ENCODE peak calls at places on chromosomes 11 and 22, in seven cellular contexts. F, O, G, Z, J, X and M are unnamed samples.

GRCh38 chr11:92152245-92152644 is 72.4 kb upstream of the FAT3 start:
- DNase-seq in X (no peak), F (no peak), O (no peak), G (no peak), Z (no peak), J (peak; percentile 45), M (no peak)

GRCh38 chr11:72808415-72808814 is 5.8 kb upstream of the ATG16L2 start:
- DNase-seq in G (no peak), Z (no peak), F (no peak), O (no peak), J (no peak), X (no peak), M (no peak)

GRCh38 chr11:11450744-11451362 is 97.8 kb upstream of the CSNK2A3 start:
- DNase-seq in G (no peak), Z (no peak), F (no peak), J (peak; percentile 51), O (no peak), X (no peak), M (no peak)

GRCh38 chr22:49934144-49934890 is 15.9 kb downstream of the CRELD2 start:
- DNase-seq in Z (no peak), X (no peak), J (peak; percentile 18), O (no peak), G (peak; percentile 69), F (peak; percentile 88), M (no peak)

GRCh38 chr11:75398906-75399305 is 412 bp upstream of the RPS3 start:
- DNase-seq in O (no peak), F (no peak), X (no peak), J (no peak), Z (no peak), G (no peak), M (no peak)

GRCh38 chr22:20569059-20570058 is 61.9 kb downstream of the MED15 start:
- DNase-seq in F (no peak), J (peak; percentile 90), G (peak; percentile 44), Z (no peak), O (peak; percentile 95), X (peak; percentile 93), M (peak; percentile 89)

GRCh38 chr11:88301478-88302140 is 35.9 kb downstream of the CTSC start:
- DNase-seq in O (no peak), X (peak; percentile 22), Z (no peak), J (no peak), G (no peak), F (no peak), M (no peak)

GRCh38 chr11:33779849-33780528 is 5.7 kb upstream of the FBXO3 start:
- DNase-seq in X (no peak), O (no peak), J (no peak), F (no peak), G (no peak), Z (no peak), M (no peak)

GRCh38 chr11:92227954-92228935 is 3.6 kb downstream of the FAT3 start:
- DNase-seq in X (no peak), J (no peak), Z (no peak), G (no peak), F (no peak), O (no peak), M (no peak)

GRCh38 chr11:34316347-34317037 is 41.3 kb downstream of the ABTB2 start:
- DNase-seq in J (no peak), Z (no peak), G (no peak), X (no peak), F (no peak), O (no peak), M (no peak)

GRCh38 chr11:32584921-32585320 is 1.3 kb downstream of the EIF3M start:
- DNase-seq in F (no peak), G (no peak), J (peak; percentile 7), O (no peak), X (no peak), Z (peak; percentile 17), M (no peak)

GRCh38 chr11:111299111-111300026 is 1.0 kb downstream of the POU2AF3 start:
- DNase-seq in X (no peak), O (peak; percentile 81), F (peak; percentile 69), J (peak; percentile 43), G (peak; percentile 28), Z (peak; percentile 52), M (no peak)

GRCh38 chr22:22888509-22889353 is 1.1 kb downstream of the IGLL5 start:
- DNase-seq in J (no peak), F (no peak), G (no peak), X (no peak), Z (no peak), O (peak; percentile 52), M (peak; percentile 58)

GRCh38 chr22:32854351-32854804 is 52.9 kb downstream of the TIMP3 start:
- DNase-seq in Z (no peak), F (no peak), J (no peak), O (no peak), G (no peak), X (no peak), M (no peak)

GRCh38 chr11:64870176-64870892 is 8.1 kb downstream of the EHD1 start:
- DNase-seq in O (peak; percentile 87), Z (no peak), G (no peak), F (no peak), X (no peak), J (peak; percentile 48), M (peak; percentile 92)

GRCh38 chr22:19548964-19549363 is 24.8 kb upstream of the CLDN5 start:
- DNase-seq in O (no peak), G (no peak), Z (no peak), F (no peak), X (no peak), J (no peak), M (no peak)

GRCh38 chr11:33885338-33886005 is 6.4 kb downstream of the LMO2 start:
- DNase-seq in J (no peak), G (no peak), O (no peak), Z (no peak), F (no peak), X (no peak), M (no peak)

GRCh38 chr22:30116362-30117117 is 36.3 kb downstream of the HORMAD2 start:
- DNase-seq in X (no peak), O (no peak), J (peak; percentile 57), F (no peak), Z (no peak), G (no peak), M (no peak)

GRCh38 chr11:95108159-95108611 is 18.5 kb downstream of the ENDOD1 start:
- DNase-seq in J (peak; percentile 90), G (peak; percentile 66), F (no peak), X (no peak), Z (no peak), O (no peak), M (no peak)

DNA sequence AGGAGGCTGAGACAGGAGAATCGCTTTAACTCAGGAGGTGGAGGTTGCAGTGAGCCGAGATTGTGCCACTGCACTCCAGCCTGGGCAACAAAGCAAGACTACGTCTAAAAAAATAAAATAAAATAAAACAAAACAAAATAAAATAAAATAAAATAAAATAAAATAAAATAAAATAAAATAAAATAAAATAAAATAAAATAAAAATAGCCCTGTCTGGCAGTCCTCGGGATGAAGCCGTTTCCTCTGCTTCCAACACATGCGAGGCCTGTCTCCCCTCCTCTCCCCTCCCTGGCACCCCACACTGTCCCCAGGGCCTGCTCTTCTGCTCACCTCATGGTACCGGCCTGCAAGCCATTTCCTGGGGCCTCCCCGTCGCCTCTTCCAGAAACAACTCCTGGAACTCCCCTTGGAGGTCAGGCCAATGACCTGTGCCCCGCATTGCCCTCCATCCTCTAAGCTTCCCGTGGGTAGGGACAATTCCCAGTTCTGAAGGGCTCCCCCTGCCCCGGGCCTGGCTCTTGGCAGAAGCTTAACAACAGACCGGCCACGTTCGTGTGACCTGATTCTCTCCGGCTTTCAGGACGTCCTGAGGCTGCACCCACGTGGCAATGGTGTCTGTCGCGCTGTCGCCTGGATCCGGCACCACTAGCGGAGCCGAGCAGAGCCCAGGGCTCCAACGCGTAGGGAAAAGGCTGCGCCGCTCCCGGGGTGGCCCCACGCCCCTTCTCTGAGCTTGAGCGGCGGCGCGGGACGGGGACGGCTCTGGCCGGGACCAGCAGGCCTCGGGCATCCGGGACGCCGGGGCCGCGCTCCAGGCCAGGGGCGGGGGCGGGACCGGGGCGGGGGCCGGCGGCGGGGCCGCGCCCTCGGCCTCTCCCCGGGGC is 456 bp upstream of the PARVB start:
- DNase-seq in Z (no peak), O (peak; percentile 71), F (peak; percentile 23), G (no peak), J (peak; percentile 37), X (peak; percentile 10), M (no peak)
- H3K27ac ChIP-seq in Z (no peak overlapping the region), O (peak overlapping the region; percentile 37), F (peak overlapping the region; percentile 12), G (peak overlapping the region; percentile 93), J (peak overlapping the region; percentile 56), X (peak overlapping the region; percentile 31), M (peak overlapping the region; percentile 92)

GRCh38 chr11:67409781-67410368 is 5.6 kb upstream of the CARNS1 start:
- DNase-seq in F (peak; percentile 61), X (no peak), O (no peak), Z (no peak), J (peak; percentile 53), G (no peak), M (no peak)
- H3K4me3 ChIP-seq in F (no peak overlapping the region), X (peak overlapping the region; percentile 77), O (no peak overlapping the region), Z (no peak overlapping the region), J (no peak overlapping the region), G (no peak overlapping the region), M (no peak overlapping the region)

DNA sequence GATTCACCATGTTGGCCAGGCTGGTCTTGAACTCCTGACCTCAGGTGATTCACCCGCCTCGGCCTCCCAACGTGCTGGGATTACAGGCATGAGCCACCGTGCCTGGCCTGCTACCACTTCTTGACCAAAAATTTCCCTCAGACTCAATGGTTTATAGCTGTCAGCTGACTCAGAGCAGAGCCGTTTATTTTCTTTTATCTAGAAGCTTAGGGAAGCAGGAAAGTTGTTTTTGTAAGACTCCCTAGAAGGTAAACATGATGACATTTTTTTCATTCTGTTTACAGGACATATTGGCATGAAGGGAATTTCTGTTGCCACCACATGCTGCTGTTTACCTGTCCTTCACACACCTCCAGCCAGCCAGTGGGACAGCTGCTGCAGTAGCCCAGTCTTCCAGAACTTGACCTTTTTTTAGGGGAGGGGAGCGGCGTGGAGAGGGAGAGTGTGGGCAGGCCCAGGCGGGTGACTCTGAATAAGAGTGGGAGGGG is 56.1 kb upstream of the PTPRJ start:
- DNase-seq in F (peak; percentile 96), G (no peak), J (peak; percentile 77), O (no peak), Z (no peak), X (no peak), M (no peak)
- H3K27ac ChIP-seq in F (peak overlapping the region; percentile 91), G (peak overlapping the region; percentile 21), J (peak overlapping the region; percentile 51), O (peak overlapping the region; percentile 19), Z (no peak overlapping the region), X (no peak overlapping the region), M (no peak overlapping the region)

DNA sequence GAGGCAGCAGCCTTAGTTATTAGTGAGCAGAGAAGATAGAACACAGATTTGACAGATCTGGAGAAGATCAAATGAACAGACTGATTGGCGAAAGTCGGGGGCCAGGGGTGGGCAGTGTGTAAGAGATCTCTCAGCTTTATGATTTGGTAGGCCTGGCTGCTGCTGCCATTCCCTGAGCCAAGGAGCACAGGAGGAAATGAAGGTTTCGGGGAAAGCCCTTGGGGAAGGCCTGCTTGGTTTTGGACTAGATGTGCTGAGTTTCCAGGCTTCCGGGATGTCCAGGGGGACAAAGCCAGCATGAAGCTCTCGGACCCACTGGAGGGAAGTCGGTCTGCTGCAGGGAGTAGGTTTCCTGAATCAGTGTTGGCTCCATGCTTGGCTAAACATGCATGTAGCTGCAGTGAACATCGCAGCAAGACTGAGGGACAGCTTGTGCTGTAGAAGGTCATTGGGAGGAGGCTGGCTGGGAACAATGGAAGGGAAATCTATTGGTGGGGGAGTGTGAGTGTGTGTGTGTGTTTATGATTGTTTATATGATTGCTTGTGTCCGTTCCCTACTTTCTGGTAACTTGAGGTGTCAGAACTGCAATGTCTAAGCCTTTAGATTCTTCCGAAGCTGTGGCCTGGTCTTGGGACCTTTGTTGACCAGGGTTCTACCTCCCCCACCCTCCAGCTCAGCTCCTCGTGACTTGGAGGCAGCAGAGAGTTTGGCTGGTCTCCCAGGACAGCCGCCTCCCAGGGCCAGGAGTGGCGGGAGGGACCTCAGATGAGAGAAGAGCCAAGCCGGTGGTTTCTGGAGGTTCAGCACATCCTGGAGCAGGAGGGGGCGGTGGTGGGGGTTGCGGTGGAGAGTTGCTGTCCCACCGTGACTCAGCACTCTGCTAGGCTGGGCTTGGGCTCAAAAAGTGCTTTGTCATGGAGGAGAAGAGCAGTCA is 4.0 kb upstream of the FTH1 start:
- DNase-seq in G (peak; percentile 99), Z (peak; percentile 62), F (peak; percentile 99), X (no peak), O (peak; percentile 100), J (peak; percentile 99), M (peak; percentile 98)
- H3K4me3 ChIP-seq in G (no peak overlapping the region), Z (no peak overlapping the region), F (no peak overlapping the region), X (no peak overlapping the region), O (no peak overlapping the region), J (no peak overlapping the region), M (peak overlapping the region; percentile 47)